ENCODE peak calls at places on chromosomes 7 and 10, in four cellular contexts. One of them, this sample, is unnamed.

GRCh38 chr7:38224392-38224791 is 46.3 kb downstream of the STARD3NL start:
- DNase-seq in NCI-H1092 treated with DMSO at 0.1 percent for 48 hours: no peak
- DNase-seq in CD8-positive, alpha-beta memory T cell: no peak
- DNase-seq in stimulated activated CD4-positive, alpha-beta T cell treated with anti-CD3 and anti-CD28 coated beads, Interleukin-2, amount 100 ng/mL, for 48 hours: no peak
- DNase-seq in this sample: no peak

GRCh38 chr10:78570633-78571032 is 498.1 kb upstream of the ZMIZ1 start:
- DNase-seq in stimulated activated CD4-positive, alpha-beta T cell treated with anti-CD3 and anti-CD28 coated beads, Interleukin-2, amount 100 ng/mL, for 48 hours: no peak
- DNase-seq in CD8-positive, alpha-beta memory T cell: no peak
- DNase-seq in NCI-H1092 treated with DMSO at 0.1 percent for 48 hours: no peak
- DNase-seq in this sample: no peak

GRCh38 chr10:32038777-32039176 is 17.4 kb downstream of the KIF5B start:
- DNase-seq in stimulated activated CD4-positive, alpha-beta T cell treated with anti-CD3 and anti-CD28 coated beads, Interleukin-2, amount 100 ng/mL, for 48 hours: no peak
- DNase-seq in NCI-H1092 treated with DMSO at 0.1 percent for 48 hours: no peak
- DNase-seq in CD8-positive, alpha-beta memory T cell: no peak
- DNase-seq in this sample: no peak

GRCh38 chr10:24446739-24447138 is 237.8 kb downstream of the KIAA1217 start:
- DNase-seq in NCI-H1092 treated with DMSO at 0.1 percent for 48 hours: no peak
- DNase-seq in stimulated activated CD4-positive, alpha-beta T cell treated with anti-CD3 and anti-CD28 coated beads, Interleukin-2, amount 100 ng/mL, for 48 hours: no peak
- DNase-seq in CD8-positive, alpha-beta memory T cell: no peak
- DNase-seq in this sample: peak

GRCh38 chr10:91198781-91199180 is 21.7 kb upstream of the PCGF5 start:
- DNase-seq in NCI-H1092 treated with DMSO at 0.1 percent for 48 hours: no peak
- DNase-seq in stimulated activated CD4-positive, alpha-beta T cell treated with anti-CD3 and anti-CD28 coated beads, Interleukin-2, amount 100 ng/mL, for 48 hours: no peak
- DNase-seq in CD8-positive, alpha-beta memory T cell: peak
- DNase-seq in this sample: peak

GRCh38 chr10:130363051-130363450 is 226.9 kb downstream of the GLRX3 start:
- DNase-seq in stimulated activated CD4-positive, alpha-beta T cell treated with anti-CD3 and anti-CD28 coated beads, Interleukin-2, amount 100 ng/mL, for 48 hours: no peak
- DNase-seq in CD8-positive, alpha-beta memory T cell: no peak
- DNase-seq in NCI-H1092 treated with DMSO at 0.1 percent for 48 hours: no peak
- DNase-seq in this sample: no peak

GRCh38 chr10:77887631-77888355 is 38.8 kb downstream of the DLG5 start:
- DNase-seq in NCI-H1092 treated with DMSO at 0.1 percent for 48 hours: no peak
- DNase-seq in CD8-positive, alpha-beta memory T cell: no peak
- DNase-seq in stimulated activated CD4-positive, alpha-beta T cell treated with anti-CD3 and anti-CD28 coated beads, Interleukin-2, amount 100 ng/mL, for 48 hours: no peak
- DNase-seq in this sample: no peak

GRCh38 chr10:75623310-75623940 is 192.0 kb downstream of the LRMDA start:
- DNase-seq in NCI-H1092 treated with DMSO at 0.1 percent for 48 hours: no peak
- DNase-seq in stimulated activated CD4-positive, alpha-beta T cell treated with anti-CD3 and anti-CD28 coated beads, Interleukin-2, amount 100 ng/mL, for 48 hours: no peak
- DNase-seq in CD8-positive, alpha-beta memory T cell: no peak
- DNase-seq in this sample: no peak

GRCh38 chr7:128729489-128729888 is 9.7 kb upstream of the CALU start:
- DNase-seq in stimulated activated CD4-positive, alpha-beta T cell treated with anti-CD3 and anti-CD28 coated beads, Interleukin-2, amount 100 ng/mL, for 48 hours: no peak
- DNase-seq in CD8-positive, alpha-beta memory T cell: no peak
- DNase-seq in NCI-H1092 treated with DMSO at 0.1 percent for 48 hours: no peak
- DNase-seq in this sample: no peak

GRCh38 chr7:5625938-5626337 is 155.5 kb downstream of the RNF216 start:
- DNase-seq in stimulated activated CD4-positive, alpha-beta T cell treated with anti-CD3 and anti-CD28 coated beads, Interleukin-2, amount 100 ng/mL, for 48 hours: no peak
- DNase-seq in NCI-H1092 treated with DMSO at 0.1 percent for 48 hours: no peak
- DNase-seq in CD8-positive, alpha-beta memory T cell: no peak
- DNase-seq in this sample: peak

GRCh38 chr10:128463991-128464755 is 337.9 kb upstream of the MKI67 start:
- DNase-seq in NCI-H1092 treated with DMSO at 0.1 percent for 48 hours: no peak
- DNase-seq in CD8-positive, alpha-beta memory T cell: peak
- DNase-seq in stimulated activated CD4-positive, alpha-beta T cell treated with anti-CD3 and anti-CD28 coated beads, Interleukin-2, amount 100 ng/mL, for 48 hours: no peak
- DNase-seq in this sample: no peak

GRCh38 chr7:131882321-131882720 is 325.9 kb upstream of the PODXL start:
- DNase-seq in CD8-positive, alpha-beta memory T cell: no peak
- DNase-seq in NCI-H1092 treated with DMSO at 0.1 percent for 48 hours: no peak
- DNase-seq in stimulated activated CD4-positive, alpha-beta T cell treated with anti-CD3 and anti-CD28 coated beads, Interleukin-2, amount 100 ng/mL, for 48 hours: no peak
- DNase-seq in this sample: no peak

GRCh38 chr7:97971120-97971989 is 18.6 kb downstream of the OCM2 start:
- DNase-seq in NCI-H1092 treated with DMSO at 0.1 percent for 48 hours: peak
- DNase-seq in CD8-positive, alpha-beta memory T cell: no peak
- DNase-seq in stimulated activated CD4-positive, alpha-beta T cell treated with anti-CD3 and anti-CD28 coated beads, Interleukin-2, amount 100 ng/mL, for 48 hours: peak
- DNase-seq in this sample: peak

This sample was measured in GM04503.